ENCODE peak calls at places on chromosomes 4 and X, in four cellular contexts. One of them, this sample, is unnamed.

GRCh38 chrX:104391905-104392304 is 137.2 kb upstream of the ESX1 start:
- DNase-seq in SK-N-SH: no peak
- DNase-seq in GM12878: no peak
- DNase-seq in K562: no peak
- DNase-seq in this sample: no peak

GRCh38 chr4:2243682-2244380 is 1.9 kb upstream of the HAUS3 start:
- DNase-seq in K562: peak
- DNase-seq in SK-N-SH: peak
- DNase-seq in GM12878: no peak
- DNase-seq in this sample: peak

GRCh38 chrX:136250191-136251041 is 784 bp downstream of the MAP7D3 start:
- DNase-seq in GM12878: no peak
- DNase-seq in K562: peak
- DNase-seq in SK-N-SH: no peak
- DNase-seq in this sample: no peak

GRCh38 chr4:143287571-143287923 is 49.1 kb upstream of the GAB1 start:
- DNase-seq in SK-N-SH: no peak
- DNase-seq in K562: no peak
- DNase-seq in GM12878: no peak
- DNase-seq in this sample: no peak

GRCh38 chr4:38509551-38509950 is 154.4 kb upstream of the KLF3 start:
- DNase-seq in K562: no peak
- DNase-seq in GM12878: no peak
- DNase-seq in SK-N-SH: no peak
- DNase-seq in this sample: no peak

GRCh38 chr4:36385951-36386561 is 104.6 kb downstream of the DTHD1 start:
- DNase-seq in GM12878: peak
- DNase-seq in K562: no peak
- DNase-seq in SK-N-SH: no peak
- DNase-seq in this sample: no peak

GRCh38 chr4:182225257-182225852 is 17.8 kb upstream of the TENM3 start:
- DNase-seq in K562: no peak
- DNase-seq in GM12878: no peak
- DNase-seq in SK-N-SH: no peak
- DNase-seq in this sample: no peak

GRCh38 chrX:40734956-40735317 is 405 bp downstream of the MED14 start:
- DNase-seq in SK-N-SH: no peak
- DNase-seq in K562: no peak
- DNase-seq in GM12878: no peak
- DNase-seq in this sample: no peak

GRCh38 chr4:41120297-41121217 is 93.8 kb downstream of the APBB2 start:
- DNase-seq in GM12878: no peak
- DNase-seq in SK-N-SH: no peak
- DNase-seq in K562: no peak
- DNase-seq in this sample: no peak

GRCh38 chr4:869776-870175 is 43.8 kb upstream of the CPLX1 start:
- DNase-seq in SK-N-SH: no peak
- DNase-seq in K562: no peak
- DNase-seq in GM12878: no peak
- DNase-seq in this sample: no peak

GRCh38 chr4:8843597-8843996 is 28.0 kb downstream of the HMX1 start:
- DNase-seq in GM12878: no peak
- DNase-seq in K562: no peak
- DNase-seq in SK-N-SH: no peak
- DNase-seq in this sample: no peak

GRCh38 chr4:96183630-96184029 is 343.7 kb downstream of the PDHA2 start:
- DNase-seq in K562: no peak
- DNase-seq in GM12878: no peak
- DNase-seq in SK-N-SH: no peak
- DNase-seq in this sample: peak

GRCh38 chrX:85922821-85923220 is 124.5 kb downstream of the CHM start:
- DNase-seq in K562: no peak
- DNase-seq in GM12878: no peak
- DNase-seq in SK-N-SH: no peak
- DNase-seq in this sample: no peak

GRCh38 chrX:84729809-84730208 is 227.6 kb upstream of the HDX start:
- DNase-seq in K562: peak
- DNase-seq in GM12878: peak
- DNase-seq in SK-N-SH: peak
- DNase-seq in this sample: peak

GRCh38 chrX:125544856-125545255 is 225.2 kb downstream of the TEX13C start:
- DNase-seq in SK-N-SH: no peak
- DNase-seq in GM12878: no peak
- DNase-seq in K562: no peak
- DNase-seq in this sample: no peak

GRCh38 chr4:95263391-95263790 is 285.4 kb downstream of the UNC5C start:
- DNase-seq in GM12878: no peak
- DNase-seq in K562: no peak
- DNase-seq in SK-N-SH: no peak
- DNase-seq in this sample: no peak

GRCh38 chr4:168655182-168655581 is 158.3 kb downstream of the PALLD start:
- DNase-seq in K562: no peak
- DNase-seq in GM12878: no peak
- DNase-seq in SK-N-SH: no peak
- DNase-seq in this sample: no peak

GRCh38 chr4:158850800-158851644 is 82.2 kb downstream of the FNIP2 start:
- DNase-seq in K562: peak
- DNase-seq in GM12878: no peak
- DNase-seq in SK-N-SH: peak
- DNase-seq in this sample: no peak

GRCh38 chr4:147409350-147409749 is 71.5 kb upstream of the EDNRA start:
- DNase-seq in SK-N-SH: no peak
- DNase-seq in GM12878: no peak
- DNase-seq in K562: no peak
- DNase-seq in this sample: no peak

GRCh38 chr4:76947369-76947768 is 2.2 kb upstream of the SEPTIN11 start:
- DNase-seq in GM12878: no peak
- DNase-seq in K562: peak
- DNase-seq in SK-N-SH: no peak
- DNase-seq in this sample: no peak

GRCh38 chrX:29903365-29903764 is 312.0 kb upstream of the MAGEB2 start:
- DNase-seq in SK-N-SH: no peak
- DNase-seq in GM12878: no peak
- DNase-seq in K562: no peak
- DNase-seq in this sample: no peak

GRCh38 chr4:53905935-53906377 is 158.4 kb downstream of the CHIC2 start:
- DNase-seq in GM12878: peak
- DNase-seq in K562: no peak
- DNase-seq in SK-N-SH: peak
- DNase-seq in this sample: peak

GRCh38 chrX:115138040-115138439 is 51.2 kb upstream of the RBMXL3 start:
- DNase-seq in K562: no peak
- DNase-seq in SK-N-SH: no peak
- DNase-seq in GM12878: no peak
- DNase-seq in this sample: no peak

GRCh38 chr4:128424524-128425195 is 137.0 kb upstream of the PGRMC2 start:
- DNase-seq in SK-N-SH: no peak
- DNase-seq in GM12878: no peak
- DNase-seq in K562: no peak
- DNase-seq in this sample: no peak

GRCh38 chr4:158016511-158016910 is 156.3 kb downstream of the GASK1B start:
- DNase-seq in K562: no peak
- DNase-seq in GM12878: no peak
- DNase-seq in SK-N-SH: no peak
- DNase-seq in this sample: no peak

GRCh38 chrX:109822861-109823260 is 89.8 kb upstream of the ACSL4 start:
- DNase-seq in SK-N-SH: no peak
- DNase-seq in K562: no peak
- DNase-seq in GM12878: no peak
- DNase-seq in this sample: peak

GRCh38 chr4:26031704-26032103 is 117.7 kb downstream of the SMIM20 start:
- DNase-seq in GM12878: no peak
- DNase-seq in K562: no peak
- DNase-seq in SK-N-SH: no peak
- DNase-seq in this sample: peak

GRCh38 chr4:143185253-143186107 is 763 bp downstream of the USP38 start:
- DNase-seq in K562: peak
- DNase-seq in GM12878: no peak
- DNase-seq in SK-N-SH: peak
- DNase-seq in this sample: peak

GRCh38 chr4:118774989-118775388 is 60.9 kb downstream of the SEC24D start:
- DNase-seq in SK-N-SH: no peak
- DNase-seq in GM12878: no peak
- DNase-seq in K562: no peak
- DNase-seq in this sample: no peak

GRCh38 chrX:151419748-151420147 is 22.7 kb downstream of the VMA21 start:
- DNase-seq in SK-N-SH: no peak
- DNase-seq in GM12878: no peak
- DNase-seq in K562: no peak
- DNase-seq in this sample: no peak

GRCh38 chrX:119189586-119189985 is 46.5 kb upstream of the PGRMC1 start:
- DNase-seq in K562: no peak
- DNase-seq in SK-N-SH: no peak
- DNase-seq in GM12878: no peak
- DNase-seq in this sample: no peak

GRCh38 chr4:73869130-73870055 is at the start of gene CXCL1:
- DNase-seq in K562: peak
- DNase-seq in SK-N-SH: peak
- DNase-seq in GM12878: no peak
- DNase-seq in this sample: no peak

GRCh38 chr4:55722132-55722531 is 86.0 kb upstream of the NMU start:
- DNase-seq in K562: no peak
- DNase-seq in SK-N-SH: no peak
- DNase-seq in GM12878: no peak
- DNase-seq in this sample: no peak

GRCh38 chr4:14069871-14070270 is 442.3 kb upstream of the BOD1L1 start:
- DNase-seq in K562: no peak
- DNase-seq in GM12878: no peak
- DNase-seq in SK-N-SH: no peak
- DNase-seq in this sample: no peak

GRCh38 chr4:159498371-159499115 is 395.7 kb downstream of the RAPGEF2 start:
- DNase-seq in K562: no peak
- DNase-seq in GM12878: no peak
- DNase-seq in SK-N-SH: no peak
- DNase-seq in this sample: peak

GRCh38 chr4:174117445-174117844 is 166.0 kb downstream of the FBXO8 start:
- DNase-seq in K562: no peak
- DNase-seq in SK-N-SH: peak
- DNase-seq in GM12878: no peak
- DNase-seq in this sample: no peak

GRCh38 chrX:53357799-53358530 is 64.5 kb downstream of the SMC1A start:
- DNase-seq in SK-N-SH: peak
- DNase-seq in K562: no peak
- DNase-seq in GM12878: no peak
- DNase-seq in this sample: no peak

GRCh38 chrX:95427389-95427788 is 1257.3 kb upstream of the DIAPH2 start:
- DNase-seq in GM12878: no peak
- DNase-seq in K562: no peak
- DNase-seq in SK-N-SH: no peak
- DNase-seq in this sample: no peak

GRCh38 chr4:3465698-3466671 is 2.9 kb downstream of the DOK7 start:
- DNase-seq in SK-N-SH: no peak
- DNase-seq in GM12878: no peak
- DNase-seq in K562: no peak
- DNase-seq in this sample: peak
- H2AFZ ChIP-seq in SK-N-SH: no peak
- H2AFZ ChIP-seq in GM12878: no peak
- H2AFZ ChIP-seq in K562: no peak
- H2AFZ ChIP-seq in this sample: no peak

DNA sequence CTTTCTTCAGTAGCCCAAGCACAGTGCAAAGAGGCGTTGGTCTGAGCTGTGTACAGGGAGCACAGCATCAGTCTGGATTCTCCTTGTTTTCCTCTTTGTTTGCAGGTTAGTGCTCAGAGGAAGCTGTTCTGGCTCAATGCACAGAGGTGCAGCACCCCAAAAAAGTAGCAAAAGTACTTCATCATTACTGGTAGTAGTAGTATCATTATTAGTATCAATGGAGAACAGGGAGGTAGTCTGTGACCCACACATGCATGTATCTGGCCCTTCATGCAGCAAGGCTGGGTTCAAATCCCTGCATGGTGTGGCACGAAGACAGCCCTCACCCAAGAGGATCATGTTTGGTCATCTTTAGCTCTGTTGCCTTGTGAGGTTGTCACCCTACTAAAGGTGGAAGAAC is 68.7 kb downstream of the CXXC4 start:
- DNase-seq in K562: no peak
- DNase-seq in SK-N-SH: no peak
- DNase-seq in GM12878: no peak
- DNase-seq in this sample: no peak
- TF ChIP-seq MXI1 in K562: no peak
- TF ChIP-seq MXI1 in SK-N-SH: no peak
- TF ChIP-seq MXI1 in GM12878: no peak
- TF ChIP-seq MXI1 in this sample: no peak

DNA sequence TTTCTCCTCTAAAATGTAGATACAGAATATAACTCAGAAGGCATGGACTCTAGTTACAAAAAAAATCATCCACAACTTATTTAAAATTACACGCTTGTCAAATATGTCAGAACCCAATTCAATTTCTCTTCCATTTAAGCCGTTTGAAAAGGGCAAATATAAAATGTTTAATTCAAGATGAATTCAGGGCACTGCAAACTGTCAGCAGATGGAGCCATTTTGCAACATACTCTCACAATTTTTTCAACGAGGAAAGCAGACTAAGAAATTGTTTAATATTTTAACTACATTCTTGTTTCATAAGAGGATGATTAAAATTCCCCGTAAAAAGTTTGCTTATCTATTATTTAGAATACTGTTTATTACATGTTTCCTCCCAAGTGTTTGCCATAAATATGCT is 321.3 kb upstream of the CPXCR1 start:
- DNase-seq in GM12878: no peak
- DNase-seq in SK-N-SH: no peak
- DNase-seq in K562: no peak
- DNase-seq in this sample: peak
- TF ChIP-seq ZBTB33 in GM12878: no peak
- TF ChIP-seq ZBTB33 in SK-N-SH: no peak
- TF ChIP-seq ZBTB33 in K562: no peak
- TF ChIP-seq ZBTB33 in this sample: no peak

DNA sequence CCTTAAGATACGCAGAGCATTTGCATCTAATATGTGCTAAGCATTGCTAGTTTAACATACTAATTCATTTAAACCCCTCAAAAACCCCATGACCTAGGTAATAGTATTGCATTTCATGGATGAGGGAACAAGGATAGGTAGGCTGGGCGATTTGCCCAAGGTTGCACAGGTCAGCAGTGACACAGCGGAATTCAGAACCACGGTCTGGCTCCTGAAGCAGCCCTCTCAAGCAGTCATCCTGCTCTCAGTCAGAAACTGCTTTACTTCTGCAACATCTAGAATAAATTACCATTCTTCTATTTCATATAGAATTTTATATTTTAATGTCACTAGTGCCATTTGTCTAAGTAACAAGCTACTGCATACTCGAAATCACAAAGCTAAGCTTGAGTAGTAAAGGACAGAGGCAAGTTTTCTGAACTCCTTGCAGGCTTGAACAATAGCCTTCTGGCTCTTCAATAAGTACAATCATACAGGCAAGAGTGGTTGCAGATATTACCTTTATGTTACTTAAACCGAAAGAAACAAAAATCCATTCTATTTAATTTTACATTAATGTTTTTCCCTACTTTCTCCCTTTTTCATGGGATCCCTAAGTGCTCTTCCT is 555 bp upstream of the SPP1 start:
- DNase-seq in SK-N-SH: no peak
- DNase-seq in K562: no peak
- DNase-seq in GM12878: no peak
- DNase-seq in this sample: peak
- H2AFZ ChIP-seq in SK-N-SH: peak
- H2AFZ ChIP-seq in K562: no peak
- H2AFZ ChIP-seq in GM12878: no peak
- H2AFZ ChIP-seq in this sample: peak

This sample was measured in HepG2.